ENCODE peak calls at places on chromosomes 16 and 17, in eight cellular contexts. One of them, this sample, is unnamed.

GRCh38 chr16:57999971-58000705 is at the start of gene ZNF319:
- DNase-seq in MM.1S: peak; percentile 34
- DNase-seq in fibroblast of lung: no peak
- DNase-seq in right atrium auricular region: no peak
- DNase-seq in gastrocnemius medialis: no peak
- DNase-seq in iPS DF 6.9: no peak
- DNase-seq in cardiac muscle cell: no peak
- DNase-seq in GM23248: peak; percentile 65
- DNase-seq in this sample: no peak

GRCh38 chr17:78888911-78889496 is 14.0 kb downstream of the CEP295NL start:
- DNase-seq in GM23248: no peak
- DNase-seq in right atrium auricular region: no peak
- DNase-seq in MM.1S: peak; percentile 71
- DNase-seq in iPS DF 6.9: no peak
- DNase-seq in fibroblast of lung: no peak
- DNase-seq in gastrocnemius medialis: no peak
- DNase-seq in cardiac muscle cell: no peak
- DNase-seq in this sample: no peak

GRCh38 chr17:60941028-60941427 is 263.4 kb downstream of the BCAS3 start:
- DNase-seq in MM.1S: no peak
- DNase-seq in GM23248: peak; percentile 90
- DNase-seq in iPS DF 6.9: no peak
- DNase-seq in right atrium auricular region: peak; percentile 70
- DNase-seq in gastrocnemius medialis: peak; percentile 6
- DNase-seq in cardiac muscle cell: peak; percentile 95
- DNase-seq in fibroblast of lung: peak; percentile 100
- DNase-seq in this sample: no peak

GRCh38 chr17:77372444-77373297 is 231.9 kb downstream of the SEC14L1 start:
- DNase-seq in GM23248: peak; percentile 80
- DNase-seq in iPS DF 6.9: no peak
- DNase-seq in fibroblast of lung: peak; percentile 94
- DNase-seq in gastrocnemius medialis: peak; percentile 56
- DNase-seq in MM.1S: peak; percentile 75
- DNase-seq in right atrium auricular region: peak; percentile 76
- DNase-seq in cardiac muscle cell: peak; percentile 91
- DNase-seq in this sample: peak; percentile 61

GRCh38 chr17:45743626-45744326 is 40.3 kb upstream of the CRHR1 start:
- DNase-seq in gastrocnemius medialis: no peak
- DNase-seq in iPS DF 6.9: no peak
- DNase-seq in cardiac muscle cell: no peak
- DNase-seq in fibroblast of lung: no peak
- DNase-seq in right atrium auricular region: no peak
- DNase-seq in MM.1S: no peak
- DNase-seq in GM23248: no peak
- DNase-seq in this sample: no peak

GRCh38 chr16:48831081-48831722 is 221.2 kb upstream of the N4BP1 start:
- DNase-seq in right atrium auricular region: no peak
- DNase-seq in MM.1S: no peak
- DNase-seq in gastrocnemius medialis: no peak
- DNase-seq in fibroblast of lung: no peak
- DNase-seq in iPS DF 6.9: peak; percentile 47
- DNase-seq in GM23248: no peak
- DNase-seq in cardiac muscle cell: no peak
- DNase-seq in this sample: no peak

GRCh38 chr16:28309811-28310311 is 17.5 kb downstream of the SBK1 start:
- DNase-seq in right atrium auricular region: no peak
- DNase-seq in gastrocnemius medialis: no peak
- DNase-seq in iPS DF 6.9: no peak
- DNase-seq in cardiac muscle cell: no peak
- DNase-seq in fibroblast of lung: no peak
- DNase-seq in GM23248: no peak
- DNase-seq in MM.1S: no peak
- DNase-seq in this sample: peak; percentile 88

GRCh38 chr17:76869878-76870714 is 1.9 kb downstream of the MGAT5B start:
- DNase-seq in fibroblast of lung: no peak
- DNase-seq in right atrium auricular region: no peak
- DNase-seq in GM23248: peak; percentile 34
- DNase-seq in MM.1S: no peak
- DNase-seq in iPS DF 6.9: no peak
- DNase-seq in gastrocnemius medialis: no peak
- DNase-seq in cardiac muscle cell: peak; percentile 17
- DNase-seq in this sample: no peak

GRCh38 chr16:84138824-84139627 is 6.0 kb downstream of the HSDL1 start:
- DNase-seq in right atrium auricular region: no peak
- DNase-seq in fibroblast of lung: peak; percentile 54
- DNase-seq in gastrocnemius medialis: peak; percentile 32
- DNase-seq in cardiac muscle cell: no peak
- DNase-seq in iPS DF 6.9: no peak
- DNase-seq in GM23248: peak; percentile 73
- DNase-seq in MM.1S: peak; percentile 86
- DNase-seq in this sample: no peak

GRCh38 chr16:88274847-88275246 is 107.9 kb upstream of the ZNF469 start:
- DNase-seq in right atrium auricular region: no peak
- DNase-seq in MM.1S: no peak
- DNase-seq in fibroblast of lung: peak; percentile 33
- DNase-seq in GM23248: peak; percentile 49
- DNase-seq in iPS DF 6.9: no peak
- DNase-seq in gastrocnemius medialis: no peak
- DNase-seq in cardiac muscle cell: peak; percentile 58
- DNase-seq in this sample: no peak

GRCh38 chr16:28279006-28279405 is 13.3 kb upstream of the SBK1 start:
- DNase-seq in gastrocnemius medialis: no peak
- DNase-seq in iPS DF 6.9: no peak
- DNase-seq in GM23248: no peak
- DNase-seq in fibroblast of lung: no peak
- DNase-seq in MM.1S: no peak
- DNase-seq in cardiac muscle cell: no peak
- DNase-seq in right atrium auricular region: no peak
- DNase-seq in this sample: peak; percentile 10

GRCh38 chr16:88732172-88732960 is 26.1 kb downstream of the CTU2 start:
- DNase-seq in MM.1S: no peak
- DNase-seq in cardiac muscle cell: no peak
- DNase-seq in gastrocnemius medialis: no peak
- DNase-seq in fibroblast of lung: no peak
- DNase-seq in iPS DF 6.9: no peak
- DNase-seq in GM23248: no peak
- DNase-seq in right atrium auricular region: no peak
- DNase-seq in this sample: no peak

GRCh38 chr16:50634090-50634489 is 47.0 kb downstream of the SNX20 start:
- DNase-seq in gastrocnemius medialis: no peak
- DNase-seq in GM23248: no peak
- DNase-seq in iPS DF 6.9: no peak
- DNase-seq in fibroblast of lung: no peak
- DNase-seq in cardiac muscle cell: no peak
- DNase-seq in MM.1S: no peak
- DNase-seq in right atrium auricular region: no peak
- DNase-seq in this sample: no peak

GRCh38 chr16:31191697-31192428 is 10.7 kb downstream of the PYCARD start:
- DNase-seq in right atrium auricular region: no peak
- DNase-seq in cardiac muscle cell: no peak
- DNase-seq in fibroblast of lung: no peak
- DNase-seq in gastrocnemius medialis: no peak
- DNase-seq in iPS DF 6.9: no peak
- DNase-seq in MM.1S: no peak
- DNase-seq in GM23248: no peak
- DNase-seq in this sample: no peak

GRCh38 chr17:82461827-82462524 is 3.4 kb downstream of the NARF start:
- DNase-seq in cardiac muscle cell: no peak
- DNase-seq in fibroblast of lung: no peak
- DNase-seq in iPS DF 6.9: no peak
- DNase-seq in GM23248: no peak
- DNase-seq in right atrium auricular region: no peak
- DNase-seq in MM.1S: no peak
- DNase-seq in gastrocnemius medialis: no peak
- DNase-seq in this sample: no peak

GRCh38 chr17:62892870-62893338 is 73.1 kb upstream of the TANC2 start:
- DNase-seq in right atrium auricular region: peak; percentile 76
- DNase-seq in gastrocnemius medialis: peak; percentile 12
- DNase-seq in MM.1S: no peak
- DNase-seq in GM23248: peak; percentile 87
- DNase-seq in fibroblast of lung: peak; percentile 71
- DNase-seq in cardiac muscle cell: peak; percentile 79
- DNase-seq in iPS DF 6.9: no peak
- DNase-seq in this sample: peak; percentile 56

DNA sequence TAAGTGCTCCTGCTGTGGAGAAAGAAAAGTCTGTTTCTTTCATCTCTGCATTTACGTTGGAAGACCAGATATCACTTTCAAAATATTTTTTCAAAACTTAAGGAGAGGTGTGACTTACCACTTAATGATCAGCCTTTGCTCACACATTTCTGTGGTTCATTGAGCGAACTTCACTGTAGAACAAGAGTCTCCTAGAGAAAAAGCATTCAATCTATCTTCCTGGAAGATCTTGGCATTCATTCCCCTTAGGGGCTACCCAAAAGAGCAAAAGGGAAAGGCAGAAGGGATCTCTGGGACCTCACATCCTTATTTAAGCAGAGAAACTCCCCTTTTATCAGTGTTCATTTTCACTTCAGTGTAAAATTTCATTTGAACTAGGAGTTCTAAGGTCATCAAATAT is 61.2 kb downstream of the HS3ST3A1 start:
- DNase-seq in MM.1S: no peak
- DNase-seq in right atrium auricular region: no peak
- DNase-seq in gastrocnemius medialis: no peak
- DNase-seq in cardiac muscle cell: no peak
- DNase-seq in iPS DF 6.9: no peak
- DNase-seq in fibroblast of lung: no peak
- DNase-seq in GM23248: peak; percentile 43
- DNase-seq in this sample: no peak
- H3K27ac ChIP-seq in MM.1S: no peak overlapping the region
- H3K27ac ChIP-seq in right atrium auricular region: no peak overlapping the region
- H3K27ac ChIP-seq in gastrocnemius medialis: no peak overlapping the region
- H3K27ac ChIP-seq in cardiac muscle cell: no peak overlapping the region
- H3K27ac ChIP-seq in iPS DF 6.9: no peak overlapping the region
- H3K27ac ChIP-seq in fibroblast of lung: peak overlapping the region; percentile 60
- H3K27ac ChIP-seq in GM23248: peak overlapping the region; percentile 91
- H3K27ac ChIP-seq in this sample: no peak overlapping the region

DNA sequence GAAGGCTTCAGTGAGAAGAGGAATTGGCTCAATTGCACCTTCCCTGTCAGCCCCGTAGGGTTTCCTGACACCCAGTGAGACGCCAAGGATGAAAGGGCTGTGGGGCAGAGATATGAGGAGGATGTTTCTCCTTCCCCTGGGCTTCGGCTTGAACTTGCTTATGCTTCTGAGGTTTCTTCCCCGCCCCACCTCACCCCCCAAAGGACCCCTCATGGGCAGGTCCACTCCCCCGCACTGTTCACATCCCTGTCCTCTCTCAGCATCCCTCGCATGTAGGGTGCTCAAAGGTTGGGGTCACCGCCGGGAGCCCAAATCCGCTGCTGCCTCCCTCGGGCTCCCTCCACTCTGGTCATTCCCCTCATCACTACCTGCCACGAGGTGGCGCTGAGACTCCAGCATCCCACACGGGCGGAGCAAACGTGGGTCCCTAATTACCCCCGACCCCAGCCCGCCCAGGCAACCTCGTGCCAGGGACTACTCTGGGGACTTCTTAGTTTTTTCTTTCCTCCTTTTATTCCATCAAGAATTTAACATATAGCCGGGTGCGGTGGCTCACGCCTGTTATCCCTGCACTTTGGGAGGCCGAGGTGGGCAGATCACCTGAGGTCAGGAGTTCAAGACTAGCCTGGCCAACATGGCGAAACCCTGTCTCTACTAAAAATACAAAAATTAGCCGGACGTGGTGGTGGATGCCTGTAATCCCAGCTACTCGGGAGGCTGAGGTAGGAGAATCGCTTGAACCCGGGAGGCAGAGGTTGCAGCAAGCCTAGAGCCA is 3.3 kb upstream of the TRARG1 start:
- DNase-seq in GM23248: peak; percentile 67
- DNase-seq in right atrium auricular region: peak; percentile 71
- DNase-seq in iPS DF 6.9: no peak
- DNase-seq in gastrocnemius medialis: no peak
- DNase-seq in MM.1S: peak; percentile 31
- DNase-seq in cardiac muscle cell: peak; percentile 59
- DNase-seq in fibroblast of lung: peak; percentile 43
- DNase-seq in this sample: peak; percentile 69
- H3K4me3 ChIP-seq in GM23248: no peak overlapping the region
- H3K4me3 ChIP-seq in right atrium auricular region: no peak overlapping the region
- H3K4me3 ChIP-seq in iPS DF 6.9: no peak overlapping the region
- H3K4me3 ChIP-seq in gastrocnemius medialis: no peak overlapping the region
- H3K4me3 ChIP-seq in MM.1S: no peak overlapping the region
- H3K4me3 ChIP-seq in cardiac muscle cell: no peak overlapping the region
- H3K4me3 ChIP-seq in fibroblast of lung: no peak overlapping the region
- H3K4me3 ChIP-seq in this sample: no peak overlapping the region

DNA sequence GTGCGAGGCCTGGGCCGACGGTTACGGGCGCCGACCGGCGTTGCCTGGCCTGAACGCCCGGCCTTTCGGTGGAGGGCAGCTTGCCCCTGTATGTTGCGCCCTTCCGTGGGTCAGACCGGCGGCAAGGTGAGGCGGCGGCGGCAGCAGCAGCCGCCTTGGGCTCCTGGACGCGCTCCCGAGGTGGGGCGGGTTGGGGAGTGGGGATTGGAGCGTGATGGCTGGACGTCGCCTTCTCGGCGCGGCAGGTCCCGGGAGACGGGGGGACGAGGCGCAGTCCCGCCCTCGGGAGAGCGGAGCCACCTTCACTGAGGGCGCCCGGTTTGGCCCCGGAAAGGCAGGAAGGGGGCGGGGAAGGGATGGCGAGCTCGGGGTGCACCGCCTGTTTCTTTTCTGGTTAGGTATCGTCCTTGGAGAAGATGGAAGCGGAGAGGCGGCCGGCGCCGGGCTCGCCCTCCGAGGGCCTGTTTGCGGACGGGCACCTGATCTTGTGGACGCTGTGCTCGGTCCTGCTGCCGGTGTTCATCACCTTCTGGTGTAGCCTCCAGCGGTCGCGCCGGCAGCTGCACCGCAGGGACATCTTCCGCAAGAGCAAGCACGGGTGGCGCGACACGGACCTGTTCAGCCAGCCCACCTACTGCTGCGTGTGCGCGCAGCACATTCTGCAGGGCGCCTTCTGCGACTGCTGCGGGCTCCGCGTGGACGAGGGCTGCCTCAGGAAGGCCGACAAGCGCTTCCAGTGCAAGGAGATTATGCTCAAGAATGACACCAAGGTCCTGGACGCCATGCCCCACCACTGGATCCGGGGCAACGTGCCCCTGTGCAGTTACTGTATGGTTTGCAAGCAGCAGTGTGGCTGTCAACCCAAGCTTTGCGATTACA is 668 bp downstream of the DGKE start:
- DNase-seq in GM23248: peak; percentile 45
- DNase-seq in MM.1S: peak; percentile 85
- DNase-seq in right atrium auricular region: no peak
- DNase-seq in cardiac muscle cell: peak; percentile 17
- DNase-seq in gastrocnemius medialis: no peak
- DNase-seq in fibroblast of lung: peak; percentile 6
- DNase-seq in iPS DF 6.9: no peak
- DNase-seq in this sample: peak; percentile 72
- H3K27me3 ChIP-seq in GM23248: no peaks in the 10 kb centered on the region
- H3K27me3 ChIP-seq in MM.1S: no peaks in the 10 kb centered on the region
- H3K27me3 ChIP-seq in right atrium auricular region: no peaks in the 10 kb centered on the region
- H3K27me3 ChIP-seq in cardiac muscle cell: peaks cover 17% of the 10 kb centered on the region
- H3K27me3 ChIP-seq in gastrocnemius medialis: no peaks in the 10 kb centered on the region
- H3K27me3 ChIP-seq in fibroblast of lung: no peaks in the 10 kb centered on the region
- H3K27me3 ChIP-seq in iPS DF 6.9: no peaks in the 10 kb centered on the region
- H3K27me3 ChIP-seq in this sample: no peaks in the 10 kb centered on the region

DNA sequence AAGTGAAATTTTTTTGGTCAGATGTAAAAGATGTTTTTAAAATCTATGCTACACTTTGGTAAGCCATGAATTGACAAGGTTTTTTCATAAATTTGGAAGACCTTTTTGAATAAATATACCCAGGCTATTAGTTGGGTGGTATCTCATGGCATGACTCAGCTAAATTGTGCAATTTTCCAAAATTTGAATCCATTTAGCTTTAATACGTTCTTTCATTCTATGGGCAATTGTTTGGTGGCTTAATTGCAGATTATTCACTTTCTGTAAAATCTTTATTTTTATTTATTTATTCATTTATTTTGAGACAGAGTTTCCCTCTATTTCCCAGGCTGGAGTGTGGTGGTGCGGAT is 82.8 kb upstream of the TNRC6A start:
- DNase-seq in GM23248: no peak
- DNase-seq in right atrium auricular region: no peak
- DNase-seq in iPS DF 6.9: no peak
- DNase-seq in gastrocnemius medialis: no peak
- DNase-seq in fibroblast of lung: no peak
- DNase-seq in MM.1S: no peak
- DNase-seq in cardiac muscle cell: no peak
- DNase-seq in this sample: no peak
- H3K27ac ChIP-seq in GM23248: peak overlapping the region; percentile 82
- H3K27ac ChIP-seq in right atrium auricular region: peak overlapping the region; percentile 49
- H3K27ac ChIP-seq in iPS DF 6.9: no peak overlapping the region
- H3K27ac ChIP-seq in gastrocnemius medialis: peak overlapping the region; percentile 28
- H3K27ac ChIP-seq in fibroblast of lung: peak overlapping the region; percentile 77
- H3K27ac ChIP-seq in MM.1S: no peak overlapping the region
- H3K27ac ChIP-seq in cardiac muscle cell: no peak overlapping the region
- H3K27ac ChIP-seq in this sample: no peak overlapping the region